ENCODE peak calls at places on chromosome 1, in four cellular contexts. W is H9, S is H1, J is trophoblast cell. I is an unnamed sample.

GRCh38 chr1:246971322-246971721 is 36.5 kb downstream of the ZNF695 start:
- DNase-seq in S (peak; percentile 82), J (peak; percentile 84), W (peak; percentile 73), I (peak; percentile 68)

GRCh38 chr1:60055336-60055735 is 18.2 kb downstream of the C1orf87 start:
- DNase-seq in S (no peak), W (no peak), J (no peak), I (no peak)

GRCh38 chr1:154696001-154696400 is 88.0 kb upstream of the ADAR start:
- DNase-seq in J (no peak), W (no peak), S (no peak), I (peak; percentile 16)

GRCh38 chr1:23103001-23103879 is 65.4 kb downstream of the LUZP1 start:
- DNase-seq in S (no peak), W (no peak), J (peak; percentile 12), I (no peak)

GRCh38 chr1:2326524-2326923 is 64.8 kb downstream of the MORN1 start:
- DNase-seq in J (no peak), S (no peak), W (no peak), I (no peak)

GRCh38 chr1:220874201-220874655 is 5.0 kb upstream of the HLX start:
- DNase-seq in J (peak; percentile 43), W (peak; percentile 60), S (peak; percentile 74), I (peak; percentile 58)

GRCh38 chr1:210827481-210827880 is 306.5 kb downstream of the KCNH1 start:
- DNase-seq in J (no peak), W (no peak), S (no peak), I (no peak)

GRCh38 chr1:69492286-69492685 is 75.4 kb upstream of the LRRC7 start:
- DNase-seq in J (no peak), S (no peak), W (no peak), I (no peak)

GRCh38 chr1:211009944-211010343 is 124.0 kb downstream of the KCNH1 start:
- DNase-seq in W (no peak), S (no peak), J (no peak), I (peak; percentile 8)

GRCh38 chr1:207004931-207005830 is 27.4 kb downstream of the C1orf116 start:
- DNase-seq in W (peak; percentile 77), S (peak; percentile 69), J (peak; percentile 80), I (peak; percentile 93)

DNA sequence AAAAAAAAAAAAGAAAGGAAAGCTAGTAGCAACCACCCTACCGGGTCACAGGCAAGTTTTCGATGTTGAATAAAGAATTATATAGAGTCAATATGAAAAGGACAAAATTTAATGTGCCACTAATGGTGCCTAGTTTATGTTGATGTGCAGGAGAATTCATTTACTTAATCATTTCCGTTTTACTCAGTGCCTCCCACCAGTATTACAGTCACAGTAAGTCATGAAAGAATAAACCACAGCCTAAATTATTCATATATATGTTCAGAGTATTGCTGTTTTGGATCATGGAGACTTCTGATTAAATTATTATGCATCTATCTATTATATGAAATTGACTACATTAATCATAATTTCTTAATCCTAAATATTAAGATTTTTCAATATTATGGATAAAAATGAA is 35.3 kb downstream of the FNBP1L start:
- DNase-seq in J (no peak), S (no peak), W (no peak), I (no peak)
- H3K79me2 ChIP-seq in J (peaks cover 12% of the 10 kb centered on the region), S (peaks cover 98% of the 10 kb centered on the region), W (peaks cover 44% of the 10 kb centered on the region), I (peaks cover 75% of the 10 kb centered on the region)

GRCh38 chr1:57725318-57725717 is 301.5 kb upstream of the DAB1 start:
- DNase-seq in S (no peak), J (no peak), W (no peak), I (no peak)

GRCh38 chr1:57727121-57727520 is 303.3 kb upstream of the DAB1 start:
- DNase-seq in W (no peak), J (no peak), S (no peak), I (no peak)

GRCh38 chr1:57719274-57719673 is 295.4 kb upstream of the DAB1 start:
- DNase-seq in J (no peak), S (no peak), W (no peak), I (peak; percentile 25)

GRCh38 chr1:57724535-57724934 is 300.7 kb upstream of the DAB1 start:
- DNase-seq in S (no peak), W (no peak), J (no peak), I (peak; percentile 38)

DNA sequence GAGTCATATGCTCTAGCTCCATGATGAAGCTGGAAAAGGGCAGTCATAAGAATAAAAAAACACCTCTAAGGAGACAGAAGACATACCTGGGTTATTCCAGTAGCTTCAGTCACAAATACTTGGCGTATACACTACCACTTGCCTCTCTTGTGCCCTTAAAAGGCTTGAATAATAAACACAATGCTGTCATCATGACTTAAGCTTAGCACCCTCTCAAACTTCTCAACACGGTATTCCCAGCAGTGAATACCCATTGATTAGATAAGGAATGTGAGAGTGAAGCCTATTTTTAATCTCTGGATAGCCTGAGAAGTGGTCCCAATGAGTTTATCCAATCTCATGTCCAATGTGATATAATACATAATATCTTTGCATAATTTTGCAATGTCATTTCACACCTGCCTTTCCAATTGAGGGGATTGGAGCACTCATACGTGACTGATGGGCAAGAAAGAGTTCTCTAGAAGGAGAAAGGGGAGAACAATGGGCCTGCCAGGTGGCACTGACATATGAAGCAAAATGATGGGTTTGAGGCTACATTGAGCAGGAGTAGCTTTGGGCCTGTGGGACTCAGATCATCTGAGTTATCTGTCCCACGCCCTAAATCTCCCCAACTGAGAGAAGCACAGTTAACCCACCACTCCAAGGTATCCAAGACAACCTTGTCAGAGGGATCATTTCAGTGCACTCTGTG is 298.6 kb upstream of the DAB1 start:
- DNase-seq in S (no peak), J (no peak), W (no peak), I (peak; percentile 71)
- H2BK120ac ChIP-seq in S (no peak overlapping the region), J (no peak overlapping the region), W (no peak overlapping the region), I (no peak overlapping the region)

GRCh38 chr1:209511169-209511568 is 72.3 kb upstream of the CAMK1G start:
- DNase-seq in W (no peak), J (no peak), S (no peak), I (no peak)
- H3K79me2 ChIP-seq in W (no peaks in the 10 kb centered on the region), J (no peaks in the 10 kb centered on the region), S (no peaks in the 10 kb centered on the region), I (no peaks in the 10 kb centered on the region)

DNA sequence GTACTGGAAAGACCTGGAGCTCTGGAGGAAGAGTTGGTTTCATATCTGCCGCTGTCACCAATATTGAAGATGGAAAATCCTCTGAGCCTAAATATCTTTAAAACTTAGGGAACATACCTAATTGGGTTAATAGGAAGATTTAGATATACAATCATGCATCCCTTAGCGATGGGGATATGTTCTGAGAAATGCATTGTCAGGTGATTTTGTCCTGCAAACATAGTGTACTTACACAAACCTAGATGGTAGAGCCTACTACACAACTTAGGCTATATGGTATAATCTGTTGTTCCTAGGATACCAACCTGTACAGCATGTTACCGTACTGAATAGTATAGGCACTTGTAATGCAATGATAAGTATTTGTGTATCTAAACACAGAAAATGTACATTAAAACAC is 22.5 kb downstream of the YTHDF2 start:
- DNase-seq in J (no peak), W (no peak), S (no peak), I (no peak)
- H2BK120ac ChIP-seq in J (no peak overlapping the region), W (no peak overlapping the region), S (no peak overlapping the region), I (no peak overlapping the region)

DNA sequence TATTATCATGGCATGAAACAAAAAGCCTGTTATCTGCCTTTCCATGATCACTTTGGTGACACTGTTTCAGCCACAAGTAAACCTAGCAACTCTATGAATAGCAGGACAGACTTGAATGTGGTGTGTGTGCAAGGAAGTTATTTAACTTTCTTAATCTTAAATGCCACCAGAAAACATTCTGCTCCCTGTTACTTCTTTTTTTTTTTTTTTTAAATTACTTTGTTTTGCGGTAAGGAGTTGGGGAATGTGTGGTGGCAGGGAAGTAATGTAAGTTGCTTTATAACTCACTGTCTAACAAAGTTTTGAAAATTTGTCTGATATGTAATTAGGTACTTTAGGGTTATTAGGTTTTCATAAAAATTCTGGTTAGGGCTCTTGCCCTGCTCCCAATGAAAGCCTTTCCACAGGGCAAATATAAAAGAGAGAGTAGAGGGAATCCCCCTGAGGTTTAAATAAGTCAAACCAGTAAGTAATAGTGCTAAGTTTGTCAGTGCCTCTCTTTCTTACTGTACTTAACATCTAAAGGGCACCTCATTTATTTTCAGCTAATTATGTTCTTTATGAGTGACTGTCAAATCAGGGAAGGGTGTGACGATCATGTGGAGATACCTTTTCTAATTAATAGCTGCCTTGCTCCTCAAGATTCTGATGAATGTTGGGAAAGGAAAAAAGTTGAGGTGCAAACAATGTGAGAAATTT is 39.5 kb downstream of the RASAL2 start:
- DNase-seq in J (no peak), S (no peak), W (no peak), I (no peak)
- H3K79me2 ChIP-seq in J (no peaks in the 10 kb centered on the region), S (peaks cover 43% of the 10 kb centered on the region), W (peaks cover 4% of the 10 kb centered on the region), I (peaks cover 2% of the 10 kb centered on the region)

GRCh38 chr1:181116819-181117390 is 28.4 kb downstream of the IER5 start:
- DNase-seq in W (no peak), S (no peak), J (no peak), I (no peak)

GRCh38 chr1:181114574-181115366 is 26.3 kb downstream of the IER5 start:
- DNase-seq in S (no peak), J (peak; percentile 43), W (no peak), I (no peak)

GRCh38 chr1:181119076-181119989 is 30.8 kb downstream of the IER5 start:
- DNase-seq in W (no peak), S (no peak), J (peak; percentile 99), I (peak; percentile 93)

GRCh38 chr1:181115367-181115684 is 26.8 kb downstream of the IER5 start:
- DNase-seq in S (no peak), W (no peak), J (no peak), I (no peak)

GRCh38 chr1:181117648-181118449 is 29.3 kb downstream of the IER5 start:
- DNase-seq in J (peak; percentile 100), W (no peak), S (no peak), I (peak; percentile 92)
- H2BK120ac ChIP-seq in J (peak overlapping the region; percentile 1), W (no peak overlapping the region), S (no peak overlapping the region), I (no peak overlapping the region)

GRCh38 chr1:16094453-16095158 is 21.2 kb upstream of the FAM131C start:
- DNase-seq in J (peak; percentile 10), S (no peak), W (no peak), I (no peak)
- H3K79me2 ChIP-seq in J (peaks cover 2% of the 10 kb centered on the region), S (no peaks in the 10 kb centered on the region), W (no peaks in the 10 kb centered on the region), I (no peaks in the 10 kb centered on the region)

I was measured in mesendoderm.